ENCODE peak calls at places on chromosomes 5 and 9, in five cellular contexts. S is WTC11; X is activated naive CD8-positive, alpha-beta T cell treated with anti-CD3 and anti-CD28 coated beads, Interleukin-2, amount 50 U/mL, for 24 hours; D is NCI-H345; T is GM19239. H is an unnamed sample.

GRCh38 chr5:75239681-75240080 is 3.0 kb upstream of the ANKRD31 start:
- DNase-seq in S (no peak), X (no peak), D (no peak), T (no peak), H (peak)

GRCh38 chr5:43603535-43604363 is 769 bp downstream of the NNT start:
- DNase-seq in S (peak), X (peak), D (peak), T (peak), H (no peak)

GRCh38 chr5:133489632-133490031 is 122.7 kb downstream of the FSTL4 start:
- DNase-seq in S (no peak), X (no peak), D (peak), T (no peak), H (no peak)

GRCh38 chr9:107363511-107364182 is 80.6 kb downstream of the RAD23B start:
- DNase-seq in S (no peak), X (no peak), D (no peak), T (no peak), H (no peak)

GRCh38 chr9:84137968-84138367 is 157.4 kb downstream of the RMI1 start:
- DNase-seq in S (no peak), X (no peak), D (no peak), T (no peak), H (peak)

GRCh38 chr5:7815757-7816534 is 35.0 kb downstream of the CFAP90 start:
- DNase-seq in S (peak), X (peak), D (no peak), T (peak), H (peak)

GRCh38 chr5:176994460-176995121 is 12.0 kb downstream of the UIMC1 start:
- DNase-seq in S (no peak), X (no peak), D (no peak), T (no peak), H (peak)

GRCh38 chr5:148849461-148849860 is 23.1 kb downstream of the ADRB2 start:
- DNase-seq in S (no peak), X (no peak), D (no peak), T (no peak), H (no peak)

GRCh38 chr5:168881427-168882149 is 302.4 kb upstream of the PANK3 start:
- DNase-seq in S (peak), X (no peak), D (no peak), T (no peak), H (no peak)

GRCh38 chr9:125432715-125433385 is 171.2 kb downstream of the GAPVD1 start:
- DNase-seq in S (peak), X (no peak), D (no peak), T (no peak), H (no peak)

GRCh38 chr5:143277536-143277935 is 126.0 kb downstream of the NR3C1 start:
- DNase-seq in S (no peak), X (no peak), D (no peak), T (no peak), H (no peak)

GRCh38 chr5:103393131-103393754 is 134.7 kb downstream of the MACIR start:
- DNase-seq in S (no peak), X (no peak), D (no peak), T (no peak), H (no peak)

GRCh38 chr9:132250324-132251262 is 88.7 kb downstream of the NTNG2 start:
- DNase-seq in S (no peak), X (no peak), D (no peak), T (no peak), H (no peak)

H was measured in NCI-H226.